ENCODE peak calls at places on chromosomes 2 and 18, in six cellular contexts. Z is OCI-LY7, S is HCT116, I is hepatocyte, T is GM23248, B is SK-N-SH. P is an unnamed sample.

GRCh38 chr2:158968396-158969161 is at the start of gene TANC1:
- DNase-seq in T (peak; percentile 98), Z (no peak), I (peak; percentile 97), S (peak; percentile 74), B (peak; percentile 95), P (peak; percentile 94)

GRCh38 chr2:237122214-237122666 is 36.6 kb downstream of the COPS8 start:
- DNase-seq in S (peak; percentile 79), Z (peak; percentile 47), I (peak; percentile 83), B (peak; percentile 68), T (peak; percentile 92), P (peak; percentile 73)

GRCh38 chr2:144516417-144516980 is 3.4 kb downstream of the ZEB2 start:
- DNase-seq in I (no peak), B (peak; percentile 76), T (peak; percentile 77), Z (peak; percentile 32), S (no peak), P (no peak)

GRCh38 chr2:241739651-241740050 is 5.2 kb downstream of the D2HGDH start:
- DNase-seq in B (no peak), T (peak; percentile 76), Z (no peak), S (no peak), I (no peak), P (peak; percentile 42)

GRCh38 chr2:219155054-219155644 is 5.5 kb downstream of the NHEJ1 start:
- DNase-seq in T (peak; percentile 87), B (peak; percentile 73), S (peak; percentile 78), Z (peak; percentile 84), I (peak; percentile 88), P (peak; percentile 89)

GRCh38 chr2:40625849-40626248 is 174.0 kb upstream of the SLC8A1 start:
- DNase-seq in Z (no peak), B (no peak), S (no peak), T (peak; percentile 91), I (no peak), P (peak; percentile 75)

GRCh38 chr18:32771169-32771751 is 1.6 kb downstream of the KLHL14 start:
- DNase-seq in Z (peak; percentile 48), B (peak; percentile 68), I (peak; percentile 17), S (no peak), T (no peak), P (no peak)

GRCh38 chr18:10379511-10379910 is 74.9 kb upstream of the APCDD1 start:
- DNase-seq in B (no peak), S (no peak), Z (no peak), I (no peak), T (peak; percentile 77), P (peak; percentile 6)

GRCh38 chr2:16656087-16656486 is 9.5 kb downstream of the CYRIA start:
- DNase-seq in I (no peak), Z (no peak), T (no peak), B (no peak), S (no peak), P (no peak)

GRCh38 chr2:12045864-12046291 is 299.4 kb downstream of the LPIN1 start:
- DNase-seq in B (no peak), Z (peak; percentile 55), T (peak; percentile 12), S (no peak), I (no peak), P (no peak)

GRCh38 chr2:197786010-197786877 is 1.1 kb upstream of the BOLL start:
- DNase-seq in I (peak; percentile 48), B (peak; percentile 81), S (no peak), T (peak; percentile 14), Z (no peak), P (no peak)

DNA sequence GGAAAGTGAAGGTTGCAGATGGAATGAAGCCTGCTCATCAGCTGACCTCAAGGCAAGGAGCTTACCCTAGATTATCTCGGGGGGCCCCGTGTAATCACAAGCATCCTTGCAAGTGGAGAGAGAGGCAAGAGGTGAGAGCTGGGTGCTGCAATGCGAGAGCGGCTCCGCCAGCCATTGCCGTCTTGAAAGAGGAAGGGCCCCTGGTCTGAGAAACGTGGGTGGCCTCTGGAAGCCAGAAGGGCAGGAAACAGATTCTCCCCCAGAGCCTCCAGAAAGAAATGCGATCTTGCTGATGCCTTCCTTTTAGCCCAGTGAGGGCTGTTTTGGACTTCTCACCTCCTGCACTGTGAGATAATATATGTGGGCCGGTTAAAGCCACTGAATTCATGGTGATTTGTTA is 319.6 kb upstream of the HS6ST1 start:
- DNase-seq in T (no peak), S (no peak), Z (no peak), B (no peak), I (no peak), P (no peak)
- H3K9me2 ChIP-seq in T (no peaks in the 10 kb centered on the region), S (no peaks in the 10 kb centered on the region), Z (no peaks in the 10 kb centered on the region), B (no peaks in the 10 kb centered on the region), I (no peaks in the 10 kb centered on the region), P (no peaks in the 10 kb centered on the region)

GRCh38 chr2:20061476-20061875 is 10.0 kb upstream of the LAPTM4A start:
- DNase-seq in T (peak; percentile 89), B (no peak), S (no peak), Z (no peak), I (no peak), P (peak; percentile 6)
- H3K27ac ChIP-seq in T (peak overlapping the region; percentile 92), B (no peak overlapping the region), S (no peak overlapping the region), Z (no peak overlapping the region), I (no peak overlapping the region), P (no peak overlapping the region)

GRCh38 chr2:128640166-128640846 is 321.6 kb upstream of the HS6ST1 start:
- DNase-seq in B (no peak), T (peak; percentile 14), I (no peak), S (no peak), Z (no peak), P (no peak)
- H3K9me2 ChIP-seq in B (no peaks in the 10 kb centered on the region), T (no peaks in the 10 kb centered on the region), I (no peaks in the 10 kb centered on the region), S (no peaks in the 10 kb centered on the region), Z (no peaks in the 10 kb centered on the region), P (no peaks in the 10 kb centered on the region)

DNA sequence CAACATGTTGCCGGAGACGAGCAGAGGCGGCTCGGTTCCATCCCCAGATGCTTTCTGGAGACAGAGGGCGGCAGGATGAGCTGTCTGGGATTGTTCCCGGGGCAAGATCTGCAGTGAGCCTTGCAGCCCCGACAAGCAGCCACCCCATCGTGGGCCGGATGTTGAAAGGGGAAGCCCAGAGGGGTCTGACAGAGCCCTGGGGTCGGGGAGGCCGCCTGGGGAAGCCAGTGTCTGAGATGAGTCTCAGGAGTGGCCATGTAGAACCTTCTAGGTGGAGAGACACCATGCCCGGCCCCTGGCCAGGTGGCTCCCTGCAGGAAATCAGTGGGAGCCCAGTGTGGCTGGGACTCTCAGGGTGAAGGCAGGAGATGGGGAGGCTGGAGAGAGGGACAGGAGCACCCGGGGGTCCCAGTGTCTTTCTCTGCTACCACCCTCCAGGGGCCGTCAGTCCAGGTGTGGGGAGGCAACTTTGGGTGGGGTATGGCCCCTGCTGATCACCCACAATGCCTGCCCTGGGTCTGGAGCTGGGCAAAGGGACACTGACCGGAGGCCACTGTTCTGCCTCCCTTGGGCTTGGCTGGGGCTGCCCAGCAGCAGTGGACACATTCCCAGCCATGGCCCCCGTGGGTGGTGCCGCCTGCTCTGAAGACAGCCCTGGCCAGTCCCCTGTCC is 128.3 kb upstream of the HS6ST1 start:
- DNase-seq in S (no peak), Z (no peak), I (no peak), B (no peak), T (peak; percentile 24), P (no peak)
- H3K27ac ChIP-seq in S (no peak overlapping the region), Z (no peak overlapping the region), I (no peak overlapping the region), B (no peak overlapping the region), T (no peak overlapping the region), P (no peak overlapping the region)

GRCh38 chr2:128640847-128641360 is 322.2 kb upstream of the HS6ST1 start:
- DNase-seq in Z (no peak), T (no peak), S (no peak), I (no peak), B (no peak), P (no peak)
- H3K9me2 ChIP-seq in Z (no peaks in the 10 kb centered on the region), T (no peaks in the 10 kb centered on the region), S (no peaks in the 10 kb centered on the region), I (no peaks in the 10 kb centered on the region), B (no peaks in the 10 kb centered on the region), P (no peaks in the 10 kb centered on the region)

GRCh38 chr2:239369631-239370161 is 31.1 kb downstream of the HDAC4 start:
- DNase-seq in T (no peak), Z (peak; percentile 73), B (no peak), I (no peak), S (no peak), P (no peak)
- H3K27ac ChIP-seq in T (no peak overlapping the region), Z (no peak overlapping the region), B (no peak overlapping the region), I (no peak overlapping the region), S (no peak overlapping the region), P (no peak overlapping the region)